ENCODE peak calls at places on chromosomes 7 and 10, in seven cellular contexts. I, E, U, T, O, A and V are unnamed samples.

GRCh38 chr10:86538547-86538946 is 17.0 kb upstream of the WAPL start:
- DNase-seq in A (no peak), I (no peak), T (no peak), E (no peak), O (peak), U (no peak), V (no peak)

GRCh38 chr10:22992075-22992474 is 64.2 kb downstream of the ARMC3 start:
- DNase-seq in A (peak), E (no peak), U (no peak), O (no peak), I (no peak), T (no peak), V (no peak)

GRCh38 chr7:78015574-78016260 is 217.1 kb downstream of the PHTF2 start:
- DNase-seq in I (no peak), E (no peak), O (peak), T (no peak), U (no peak), A (no peak), V (no peak)

GRCh38 chr7:98396768-98397167 is 4.1 kb downstream of the BAIAP2L1 start:
- DNase-seq in I (no peak), E (no peak), U (no peak), A (no peak), O (no peak), T (no peak), V (no peak)

GRCh38 chr10:23291551-23292334 is 52.9 kb downstream of the C10orf67 start:
- DNase-seq in T (no peak), O (no peak), I (no peak), E (no peak), A (no peak), U (no peak), V (peak)

GRCh38 chr7:156777364-156778069 is 115.5 kb downstream of the LMBR1 start:
- DNase-seq in O (no peak), U (no peak), I (no peak), A (peak), E (no peak), T (no peak), V (no peak)

GRCh38 chr7:100486753-100487446 is 3.2 kb downstream of the NYAP1 start:
- DNase-seq in E (peak), A (no peak), U (no peak), T (no peak), O (no peak), I (no peak), V (peak)

GRCh38 chr7:48158404-48158803 is 12.9 kb upstream of the ABCA13 start:
- DNase-seq in O (no peak), I (no peak), A (no peak), U (no peak), T (peak), E (no peak), V (no peak)

GRCh38 chr7:111498608-111499007 is 63.7 kb downstream of the IMMP2L start:
- DNase-seq in A (no peak), O (no peak), U (no peak), E (no peak), T (no peak), I (no peak), V (no peak)

GRCh38 chr7:47570649-47571050 is 11.3 kb downstream of the TNS3 start:
- DNase-seq in T (no peak), A (no peak), O (peak), E (peak), I (no peak), U (no peak), V (no peak)